ENCODE peak calls at places on chromosomes 12 and 14, in five cellular contexts. F is left ventricle myocardium superior, P is HCEC 1CT, J is M059J, T is NCI-H460. B is an unnamed sample.

GRCh38 chr12:128056299-128056885 is 210.6 kb upstream of the TMEM132C start:
- DNase-seq in F (no peak), P (no peak), J (no peak), T (no peak), B (no peak)

GRCh38 chr14:81927069-81927468 is 393.4 kb upstream of the SEL1L start:
- DNase-seq in F (no peak), P (no peak), J (no peak), T (no peak), B (no peak)

GRCh38 chr14:65496178-65496993 is 83.9 kb downstream of the FUT8 start:
- DNase-seq in F (no peak), P (peak; percentile 20), J (peak; percentile 67), T (no peak), B (no peak)

GRCh38 chr14:76778546-76779215 is 17.4 kb downstream of the VASH1 start:
- DNase-seq in F (no peak), P (no peak), J (no peak), T (no peak), B (no peak)

GRCh38 chr12:54005853-54006699 is 2.7 kb upstream of the HOXC8 start:
- DNase-seq in F (peak; percentile 92), P (peak; percentile 61), J (peak; percentile 78), T (peak; percentile 83), B (peak; percentile 91)

GRCh38 chr14:33510991-33511390 is 439.9 kb downstream of the EGLN3 start:
- DNase-seq in F (no peak), P (no peak), J (no peak), T (no peak), B (no peak)

GRCh38 chr12:10562306-10562933 is 51.0 kb downstream of the MAGOHB start:
- DNase-seq in F (no peak), P (peak; percentile 35), J (peak; percentile 33), T (peak; percentile 29), B (peak; percentile 39)

GRCh38 chr12:42742691-42743090 is 153.1 kb upstream of the PRICKLE1 start:
- DNase-seq in F (no peak), P (peak; percentile 18), J (no peak), T (peak; percentile 98), B (no peak)

GRCh38 chr12:6228535-6229223 is 28.5 kb downstream of the CD9 start:
- DNase-seq in F (no peak), P (peak; percentile 41), J (no peak), T (no peak), B (no peak)

GRCh38 chr14:95523818-95524448 is 7.5 kb upstream of the SYNE3 start:
- DNase-seq in F (no peak), P (no peak), J (no peak), T (peak; percentile 85), B (peak; percentile 77)

GRCh38 chr12:13192719-13193118 is 3.8 kb upstream of the EMP1 start:
- DNase-seq in F (no peak), P (no peak), J (no peak), T (no peak), B (no peak)

GRCh38 chr12:1791104-1791927 is 29.0 kb upstream of the LRTM2 start:
- DNase-seq in F (peak; percentile 68), P (peak; percentile 50), J (peak; percentile 67), T (peak; percentile 58), B (peak; percentile 70)

B was measured in T47D.